ENCODE peak calls at places on chromosomes 3 and 15, in nine cellular contexts. N is B cell, G is AG04450, O is foreskin fibroblast, Z is endothelial cell, L is hepatocyte, K is epithelial cell of esophagus, S is cardiac fibroblast, I is right atrium auricular region. D is an unnamed sample.

GRCh38 chr3:72960812-72961518 is 35.6 kb upstream of the PPP4R2 start:
- DNase-seq in I (peak; percentile 79), G (peak; percentile 33), S (peak; percentile 69), N (no peak), O (peak; percentile 85), Z (no peak), K (peak; percentile 19), L (peak; percentile 86), D (no peak)

GRCh38 chr15:37872661-37873060 is 61.8 kb upstream of the TMCO5A start:
- DNase-seq in I (no peak), G (no peak), K (no peak), N (no peak), L (peak; percentile 6), O (peak; percentile 42), S (no peak), Z (no peak), D (no peak)

GRCh38 chr3:169668081-169668956 is 4.8 kb upstream of the MECOM start:
- DNase-seq in Z (peak; percentile 55), I (no peak), N (no peak), L (peak; percentile 62), O (peak; percentile 58), K (peak; percentile 58), G (no peak), S (peak; percentile 50), D (peak; percentile 47)

GRCh38 chr3:45777111-45777752 is 19.1 kb downstream of the SLC6A20 start:
- DNase-seq in N (no peak), Z (no peak), O (no peak), I (no peak), L (no peak), S (no peak), K (no peak), G (no peak), D (no peak)

GRCh38 chr3:153285194-153285641 is 123.2 kb downstream of the RAP2B start:
- DNase-seq in L (peak; percentile 28), Z (no peak), O (peak; percentile 53), K (peak; percentile 57), I (no peak), G (no peak), S (peak; percentile 50), N (no peak), D (no peak)

GRCh38 chr3:47803478-47804025 is 614 bp downstream of the DHX30 start:
- DNase-seq in S (no peak), K (no peak), G (no peak), L (no peak), Z (no peak), O (no peak), I (no peak), N (no peak), D (no peak)

GRCh38 chr3:40878464-40878905 is 320.8 kb upstream of the CTNNB1 start:
- DNase-seq in G (no peak), K (no peak), Z (no peak), N (no peak), I (no peak), O (no peak), S (no peak), L (no peak), D (no peak)

GRCh38 chr3:107208100-107208499 is 169.1 kb upstream of the CCDC54 start:
- DNase-seq in K (peak; percentile 66), S (peak; percentile 98), L (peak; percentile 77), Z (no peak), I (no peak), G (peak; percentile 95), O (peak; percentile 97), N (no peak), D (no peak)

GRCh38 chr3:5002174-5002870 is 23.1 kb downstream of the BHLHE40 start:
- DNase-seq in N (no peak), S (no peak), I (no peak), Z (no peak), K (no peak), O (no peak), G (no peak), L (no peak), D (no peak)

GRCh38 chr3:102827386-102827785 is 392.6 kb downstream of the ZPLD1 start:
- DNase-seq in L (no peak), N (no peak), O (no peak), S (no peak), K (no peak), I (no peak), G (no peak), Z (no peak), D (no peak)

GRCh38 chr15:52120488-52120887 is 7.9 kb upstream of the BCL2L10 start:
- DNase-seq in O (no peak), L (no peak), K (no peak), N (no peak), S (no peak), G (no peak), I (no peak), Z (no peak), D (no peak)

GRCh38 chr3:196063049-196063448 is 18.8 kb downstream of the TFRC start:
- DNase-seq in I (no peak), S (peak; percentile 51), N (no peak), K (no peak), L (no peak), O (no peak), Z (no peak), G (no peak), D (no peak)

GRCh38 chr3:16148783-16149182 is 25.7 kb upstream of the GALNT15 start:
- DNase-seq in K (peak; percentile 44), Z (no peak), S (peak; percentile 96), O (peak; percentile 95), I (peak; percentile 91), N (no peak), G (peak; percentile 92), L (peak; percentile 39), D (no peak)

DNA sequence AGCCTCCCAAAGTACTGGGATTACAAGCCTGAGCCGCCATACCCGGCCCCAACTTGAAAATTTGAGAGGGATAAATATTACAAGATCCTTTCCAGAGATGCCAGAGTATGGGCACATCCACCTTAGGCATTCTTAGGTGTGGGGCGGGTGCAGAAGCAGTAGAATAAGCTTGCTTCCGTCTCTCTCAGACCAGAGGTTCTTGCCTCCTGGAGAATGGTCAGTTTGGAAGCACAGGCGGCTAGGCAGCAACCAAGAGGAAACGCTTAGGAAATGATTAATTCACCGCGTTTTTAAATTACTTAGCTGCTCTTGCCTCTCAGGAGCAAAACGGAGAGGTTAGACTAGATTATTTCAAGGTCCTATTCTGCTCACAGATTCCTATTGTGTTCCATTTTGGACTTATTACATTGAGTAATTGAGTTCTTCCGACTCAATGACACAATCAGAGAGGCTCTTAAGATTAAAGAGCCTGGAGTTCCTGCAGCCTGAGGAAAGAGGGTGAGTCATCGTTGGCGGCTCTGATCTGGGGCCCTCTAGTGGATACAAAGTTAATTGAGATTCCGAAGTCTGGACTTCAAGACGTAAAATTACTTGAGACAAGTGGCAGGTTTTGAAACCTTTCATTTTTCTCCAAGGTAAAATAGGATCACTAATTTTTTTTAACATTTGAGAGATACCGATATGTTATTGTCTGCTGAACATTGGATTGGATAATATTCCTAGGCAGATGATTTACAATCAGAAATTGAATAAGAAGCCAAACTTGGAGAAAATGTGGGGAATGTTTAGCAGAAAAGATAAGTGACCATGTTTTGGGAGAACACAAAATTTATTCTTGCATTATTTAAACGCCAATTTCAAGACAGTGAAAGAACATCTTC is 5.8 kb upstream of the TOPAZ1 start:
- DNase-seq in I (peak; percentile 87), Z (peak; percentile 58), K (peak; percentile 94), N (peak; percentile 59), O (peak; percentile 92), G (peak; percentile 60), L (peak; percentile 91), S (peak; percentile 94), D (peak; percentile 54)
- TF ChIP-seq CTCF in I (peak; percentile 83), Z (peak; percentile 84), K (peak; percentile 73), N (peak; percentile 85), O (peak; percentile 71), G (peak; percentile 79), L (peak; percentile 84), S (peak; percentile 70), D (peak; percentile 76)

DNA sequence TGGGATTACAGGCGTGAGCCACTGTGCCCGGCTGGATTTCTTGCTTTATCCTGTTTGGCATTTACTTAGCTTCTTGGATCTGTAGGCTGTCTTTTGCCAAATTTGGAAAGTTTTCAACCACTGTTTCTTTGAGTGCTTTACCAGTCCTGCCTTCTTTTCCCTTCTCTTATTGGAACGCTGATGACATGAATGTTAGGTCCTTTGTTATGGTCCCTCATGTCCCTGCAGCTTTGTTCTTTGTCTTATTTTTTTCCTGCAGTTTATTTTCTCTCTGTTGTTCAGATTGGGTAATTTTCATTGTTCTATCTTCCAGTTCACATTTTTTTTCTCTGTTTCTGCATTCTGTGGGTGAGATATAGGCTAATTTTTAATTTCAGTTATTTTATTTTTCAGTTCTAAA is 25.0 kb downstream of the SH3GL3 start:
- DNase-seq in K (no peak), L (no peak), Z (no peak), S (no peak), O (no peak), I (no peak), G (no peak), N (no peak), D (no peak)
- TF ChIP-seq CTCF in K (no peak), L (no peak), Z (no peak), S (no peak), O (no peak), I (no peak), G (no peak), N (no peak), D (no peak)

GRCh38 chr15:45253330-45253729 is 1.3 kb downstream of the SLC28A2 start:
- DNase-seq in N (no peak), L (no peak), I (no peak), O (no peak), Z (no peak), S (no peak), G (no peak), K (no peak), D (no peak)
- TF ChIP-seq CTCF in N (peak; percentile 57), L (no peak), I (no peak), O (no peak), Z (peak; percentile 64), S (no peak), G (no peak), K (peak; percentile 24), D (no peak)

GRCh38 chr3:113136071-113136470 is 75.3 kb upstream of the BOC start:
- DNase-seq in O (peak; percentile 55), L (peak; percentile 29), S (peak; percentile 61), N (no peak), Z (no peak), G (no peak), I (no peak), K (peak; percentile 43), D (no peak)

GRCh38 chr3:113129168-113129567 is 82.2 kb upstream of the BOC start:
- DNase-seq in O (no peak), L (no peak), K (no peak), G (no peak), S (no peak), Z (no peak), I (no peak), N (no peak), D (no peak)

GRCh38 chr3:113136529-113136928 is 74.8 kb upstream of the BOC start:
- DNase-seq in L (no peak), N (no peak), Z (no peak), G (no peak), S (no peak), O (no peak), K (no peak), I (no peak), D (no peak)

GRCh38 chr3:113128386-113129015 is 82.9 kb upstream of the BOC start:
- DNase-seq in S (peak; percentile 16), L (no peak), O (no peak), Z (no peak), K (peak; percentile 51), G (no peak), I (no peak), N (no peak), D (no peak)

DNA sequence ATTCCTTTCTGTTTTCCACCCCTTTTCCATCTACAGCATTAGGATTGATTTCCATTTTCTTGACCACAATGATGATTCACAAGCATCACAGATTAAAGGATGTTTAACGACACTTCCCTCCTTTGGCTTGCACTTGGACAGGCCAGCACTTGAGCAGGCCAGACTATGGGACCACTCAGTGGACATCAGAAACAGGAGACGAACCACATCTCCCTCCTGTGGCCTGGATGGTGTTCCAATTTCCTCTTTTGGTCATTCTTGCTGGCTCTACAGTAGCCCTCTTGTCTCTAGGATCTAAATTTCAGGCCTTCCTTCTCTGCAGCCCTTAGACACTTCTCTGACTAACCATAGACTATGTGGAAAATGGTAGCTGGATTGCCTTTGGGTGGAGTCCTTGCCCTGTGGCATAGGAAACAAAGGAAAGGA is 78.8 kb upstream of the BOC start:
- DNase-seq in N (no peak), L (no peak), O (peak; percentile 41), I (no peak), Z (no peak), K (no peak), G (no peak), S (peak; percentile 14), D (no peak)
- TF ChIP-seq CTCF in N (no peak), L (no peak), O (no peak), I (no peak), Z (no peak), K (no peak), G (no peak), S (no peak), D (no peak)

D was measured in GM13977.